ENCODE peak calls at places on chromosomes 4 and X, in four cellular contexts. A, U, W and Y are unnamed samples. For H3K4me1, the result is how much of the 10 kb centered on the place peaks cover.

GRCh38 chr4:78057600-78058560 is 757 bp downstream of the FRAS1 start:
- DNase-seq in U (peak), A (peak), W (peak), Y (peak)

GRCh38 chr4:96448315-96448872 is 608.5 kb downstream of the PDHA2 start:
- DNase-seq in U (no peak), W (no peak), A (no peak), Y (no peak)

GRCh38 chr4:169902658-169903345 is 123.4 kb downstream of the MFAP3L start:
- DNase-seq in A (no peak), W (no peak), U (no peak), Y (peak)

GRCh38 chrX:6667048-6667768 is 132.3 kb upstream of the VCX3A start:
- DNase-seq in W (no peak), U (peak), A (no peak), Y (no peak)

GRCh38 chr4:141020801-141021261 is 112.4 kb downstream of the RNF150 start:
- DNase-seq in W (no peak), A (peak), U (no peak), Y (no peak)

GRCh38 chrX:8036914-8037313 is 109.7 kb upstream of the PNPLA4 start:
- DNase-seq in U (no peak), A (no peak), W (no peak), Y (no peak)

GRCh38 chr4:89353514-89353913 is 45.9 kb upstream of the GPRIN3 start:
- DNase-seq in A (no peak), W (no peak), U (no peak), Y (no peak)

GRCh38 chr4:5908836-5909235 is 15.9 kb upstream of the CRMP1 start:
- DNase-seq in U (no peak), A (no peak), W (no peak), Y (no peak)

GRCh38 chr4:23788460-23788859 is 101.4 kb downstream of the PPARGC1A start:
- DNase-seq in U (no peak), W (no peak), A (peak), Y (no peak)

GRCh38 chrX:71098302-71098701 is 2.7 kb downstream of the FOXO4 start:
- DNase-seq in A (peak), U (no peak), W (peak), Y (peak)

DNA sequence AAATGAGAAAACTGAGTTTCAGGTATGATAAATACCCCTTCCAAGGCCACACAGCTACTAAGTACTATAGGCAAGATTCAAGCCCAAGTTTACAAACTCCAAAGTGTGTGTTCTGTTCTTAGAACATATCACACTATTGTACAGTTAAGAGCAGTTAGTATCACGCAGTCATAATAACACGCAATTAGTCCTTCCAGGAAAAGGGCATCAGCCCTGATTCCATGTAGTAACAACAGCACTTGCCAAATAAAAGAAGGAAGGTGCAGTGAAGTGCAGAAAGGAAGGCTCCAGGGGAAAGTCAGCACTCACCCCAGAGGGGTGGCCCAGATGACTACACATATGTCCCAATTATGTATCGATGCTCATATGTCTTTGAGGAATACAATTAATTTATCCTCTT is 4.4 kb downstream of the TASL start:
- DNase-seq in U (no peak), W (no peak), A (no peak), Y (no peak)
- H3K27ac ChIP-seq in U (no peak), W (no peak), A (no peak), Y (no peak)

GRCh38 chr4:101339332-101339731 is 8.0 kb downstream of the PPP3CA start:
- DNase-seq in A (no peak), W (no peak), U (no peak), Y (no peak)
- H3K4me1 ChIP-seq in A (under half), W (under half), U (under half), Y (under half)

DNA sequence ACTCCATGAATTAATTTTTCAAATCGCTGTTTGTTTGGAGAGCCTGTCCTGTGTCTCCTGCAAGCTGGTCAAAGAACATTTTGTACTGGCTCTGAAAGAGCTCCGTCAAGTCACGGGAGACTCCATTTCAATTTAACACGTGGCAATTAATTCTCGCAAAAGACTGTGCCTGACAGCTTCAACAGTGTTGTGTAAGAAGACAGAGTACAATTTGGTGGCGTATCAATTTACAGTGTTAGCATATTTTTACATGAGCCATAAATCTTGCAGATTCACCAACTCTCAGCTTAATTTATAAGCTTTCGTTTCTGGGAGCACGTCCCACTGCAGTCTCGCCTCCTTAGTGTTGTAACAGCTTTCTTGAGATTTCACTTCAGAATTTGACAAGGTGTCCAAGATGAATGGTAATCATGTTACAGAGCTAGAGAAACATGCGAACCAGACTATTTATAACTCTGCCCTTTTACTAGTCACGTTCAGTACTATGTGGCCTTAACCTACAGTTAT is 70.8 kb downstream of the RWDD4 start:
- DNase-seq in U (no peak), W (no peak), A (peak), Y (no peak)
- H2AFZ ChIP-seq in U (no peak), W (no peak), A (no peak), Y (no peak)

GRCh38 chr4:18568600-18568999 is 547.0 kb upstream of the LCORL start:
- DNase-seq in A (no peak), U (no peak), W (no peak), Y (peak)

GRCh38 chr4:18566970-18567799 is 545.6 kb upstream of the LCORL start:
- DNase-seq in A (no peak), U (no peak), W (no peak), Y (peak)

GRCh38 chr4:18570370-18570769 is 548.8 kb upstream of the LCORL start:
- DNase-seq in W (no peak), U (no peak), A (no peak), Y (no peak)

DNA sequence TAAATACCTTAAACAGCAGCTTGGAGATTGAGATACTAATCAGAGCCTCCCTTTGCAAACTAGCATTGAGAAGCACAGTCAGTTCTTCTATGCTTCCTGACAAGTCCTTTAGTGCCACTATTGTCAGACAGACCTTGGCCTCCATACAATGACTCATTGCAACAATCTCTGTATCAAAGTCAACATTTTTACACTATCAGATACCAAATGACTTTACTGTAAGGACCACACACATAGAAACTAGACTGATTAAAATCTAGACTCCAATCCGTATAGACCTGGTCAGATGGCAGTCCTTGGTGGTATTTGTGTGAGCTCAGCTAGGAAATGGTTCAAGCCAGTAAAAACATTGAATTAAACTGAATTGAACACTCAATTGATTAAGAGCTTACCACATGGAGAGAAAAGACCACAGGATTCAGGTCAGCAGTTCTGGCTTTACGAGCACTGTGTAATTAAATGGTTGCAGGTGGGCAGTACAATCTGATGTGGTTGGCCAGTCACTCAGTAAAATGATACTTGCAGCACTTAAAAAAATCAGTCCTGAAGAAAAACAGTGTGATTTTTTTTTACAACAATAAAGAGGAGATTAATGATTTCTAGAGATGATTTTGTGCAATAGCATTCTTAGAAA is 549.8 kb upstream of the LCORL start:
- DNase-seq in A (no peak), W (no peak), U (no peak), Y (peak)
- H3K27ac ChIP-seq in A (no peak), W (no peak), U (no peak), Y (no peak)

DNA sequence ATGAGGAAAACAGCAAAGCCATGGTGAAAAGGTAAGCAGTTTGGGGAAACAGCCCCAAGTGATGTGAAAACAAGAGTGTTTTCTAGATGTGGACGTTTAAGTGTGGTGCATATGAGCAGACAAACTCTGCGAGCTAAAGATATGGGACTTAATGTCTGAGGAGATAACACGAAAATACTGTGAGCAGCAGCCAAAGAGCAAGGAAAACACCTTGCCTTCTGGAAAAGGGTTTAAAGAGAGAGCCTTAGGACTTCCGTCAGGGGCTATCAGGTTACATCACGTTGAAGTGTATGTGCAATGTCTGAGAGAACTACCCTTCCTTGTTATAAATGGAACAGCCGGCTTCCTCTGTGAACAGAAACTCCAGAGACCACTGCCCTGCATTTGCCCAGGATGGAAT is 54.2 kb downstream of the LEF1 start:
- DNase-seq in W (no peak), A (no peak), U (no peak), Y (no peak)
- H3K4me1 ChIP-seq in W (under half), A (under half), U (under half), Y (under half)

GRCh38 chrX:12554206-12554605 is 237.0 kb upstream of the PRPS2 start:
- DNase-seq in A (no peak), U (no peak), W (no peak), Y (no peak)
- H2AFZ ChIP-seq in A (no peak), U (no peak), W (no peak), Y (no peak)

GRCh38 chr4:42396361-42397255 is 680 bp upstream of the SHISA3 start:
- DNase-seq in A (no peak), U (no peak), W (peak), Y (no peak)

GRCh38 chr4:42399393-42399792 is 2.1 kb downstream of the SHISA3 start:
- DNase-seq in W (peak), A (no peak), U (no peak), Y (no peak)

GRCh38 chr4:42397256-42397634 is at the start of gene SHISA3:
- DNase-seq in U (no peak), A (peak), W (peak), Y (peak)

GRCh38 chr4:42398448-42399355 is 1.4 kb downstream of the SHISA3 start:
- DNase-seq in A (no peak), W (peak), U (no peak), Y (no peak)

GRCh38 chr4:42397635-42398447 is 553 bp downstream of the SHISA3 start:
- DNase-seq in U (peak), A (peak), W (peak), Y (no peak)
- H3K27ac ChIP-seq in U (no peak), A (no peak), W (no peak), Y (no peak)

GRCh38 chr4:83556836-83557235 is 20.9 kb downstream of the GPAT3 start:
- DNase-seq in U (no peak), A (no peak), W (peak), Y (no peak)

GRCh38 chr4:83558693-83559092 is 22.8 kb downstream of the GPAT3 start:
- DNase-seq in U (no peak), W (peak), A (peak), Y (peak)

GRCh38 chr4:83558059-83558648 is 22.2 kb downstream of the GPAT3 start:
- DNase-seq in W (no peak), U (no peak), A (no peak), Y (no peak)

GRCh38 chr4:83561381-83561780 is 25.5 kb downstream of the GPAT3 start:
- DNase-seq in A (peak), W (peak), U (peak), Y (peak)

DNA sequence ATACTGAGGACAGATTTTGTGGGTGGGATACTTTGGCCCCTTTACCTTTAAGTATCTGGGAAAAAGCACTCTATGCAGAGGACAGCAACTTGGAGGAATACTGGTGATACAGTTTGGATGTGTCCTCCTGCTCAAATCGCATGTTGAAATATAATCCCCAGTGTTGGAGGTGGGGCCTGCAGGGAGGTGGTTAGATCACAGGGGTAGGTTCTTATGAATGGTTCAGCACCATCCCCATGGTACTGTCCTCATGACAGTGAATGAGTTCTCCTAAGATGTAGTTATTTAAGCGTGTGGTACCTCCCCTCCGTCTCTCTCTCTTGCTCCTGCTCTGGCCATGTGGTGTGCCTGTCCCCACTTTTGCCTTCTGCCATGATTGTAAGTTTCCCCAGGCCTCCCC is 24.6 kb downstream of the GPAT3 start:
- DNase-seq in W (no peak), A (no peak), U (no peak), Y (no peak)
- H3K4me1 ChIP-seq in W (under half), A (under half), U (under half), Y (under half)

GRCh38 chr4:54152846-54153600 is 53.1 kb downstream of the GSX2 start:
- DNase-seq in W (peak), U (peak), A (peak), Y (peak)
- H2AFZ ChIP-seq in W (no peak), U (peak), A (no peak), Y (no peak)

GRCh38 chr4:41505161-41505653 is 32.8 kb upstream of the LIMCH1 start:
- DNase-seq in U (no peak), A (peak), W (peak), Y (no peak)
- H3K27ac ChIP-seq in U (no peak), A (no peak), W (no peak), Y (no peak)